ENCODE peak calls at places on chromosomes 16 and 17, in five cellular contexts. F is effector CD4-positive, alpha-beta T cell; P is COR-L47; J is NCI-H226; M is T follicular helper cell. O is an unnamed sample.

GRCh38 chr16:11903906-11904305 is 11.8 kb downstream of the GSPT1 start:
- DNase-seq in F (no peak), P (no peak), J (no peak), M (no peak), O (no peak)

GRCh38 chr17:35896011-35896587 is 15.9 kb upstream of the CCL5 start:
- DNase-seq in F (no peak), P (no peak), J (no peak), M (no peak), O (no peak)

GRCh38 chr17:13544292-13544691 is 57.4 kb downstream of the HS3ST3A1 start:
- DNase-seq in F (no peak), P (no peak), J (peak; percentile 96), M (no peak), O (peak; percentile 99)

GRCh38 chr17:80647746-80648145 is 103.1 kb downstream of the RPTOR start:
- DNase-seq in F (no peak), P (no peak), J (no peak), M (no peak), O (peak; percentile 86)

GRCh38 chr17:77206557-77206956 is 65.8 kb downstream of the SEC14L1 start:
- DNase-seq in F (no peak), P (no peak), J (no peak), M (no peak), O (peak; percentile 28)

GRCh38 chr17:49111934-49112333 is 20.6 kb upstream of the B4GALNT2 start:
- DNase-seq in F (no peak), P (no peak), J (no peak), M (no peak), O (no peak)

GRCh38 chr16:11407047-11407982 is 62.1 kb downstream of the RMI2 start:
- DNase-seq in F (peak; percentile 50), P (peak; percentile 57), J (peak; percentile 64), M (peak; percentile 45), O (peak; percentile 75)

GRCh38 chr17:71634376-71634775 is 486.4 kb upstream of the SOX9 start:
- DNase-seq in F (no peak), P (no peak), J (no peak), M (no peak), O (no peak)

GRCh38 chr16:72419638-72420037 is 247.7 kb upstream of the PMFBP1 start:
- DNase-seq in F (no peak), P (no peak), J (no peak), M (no peak), O (no peak)

GRCh38 chr16:86774931-86775330 is 196.6 kb downstream of the FOXL1 start:
- DNase-seq in F (no peak), P (no peak), J (no peak), M (no peak), O (no peak)

GRCh38 chr16:75081179-75081859 is 35.3 kb downstream of the LDHD start:
- DNase-seq in F (no peak), P (no peak), J (no peak), M (no peak), O (no peak)

GRCh38 chr17:78131172-78132085 is 858 bp downstream of the TMC8 start:
- DNase-seq in F (peak; percentile 45), P (no peak), J (no peak), M (no peak), O (no peak)

GRCh38 chr17:73799781-73800627 is 155.8 kb upstream of the SDK2 start:
- DNase-seq in F (no peak), P (no peak), J (no peak), M (no peak), O (no peak)

GRCh38 chr16:31148281-31148728 is 1.6 kb downstream of the PRSS36 start:
- DNase-seq in F (no peak), P (no peak), J (no peak), M (no peak), O (no peak)

GRCh38 chr17:48567646-48568354 is 10.3 kb downstream of the HOXB4 start:
- DNase-seq in F (no peak), P (no peak), J (no peak), M (no peak), O (no peak)

GRCh38 chr16:81212830-81213465 is 25.5 kb upstream of the BCO1 start:
- DNase-seq in F (no peak), P (no peak), J (no peak), M (no peak), O (no peak)

GRCh38 chr16:85759631-85760419 is 8.9 kb upstream of the C16orf74 start:
- DNase-seq in F (no peak), P (peak; percentile 32), J (no peak), M (no peak), O (no peak)

GRCh38 chr16:49179714-49180330 is 101.8 kb downstream of the CBLN1 start:
- DNase-seq in F (no peak), P (no peak), J (no peak), M (no peak), O (peak; percentile 20)

GRCh38 chr16:89357055-89357454 is 133.3 kb downstream of the ANKRD11 start:
- DNase-seq in F (no peak), P (no peak), J (no peak), M (no peak), O (peak; percentile 17)

GRCh38 chr16:52456368-52456767 is 90.6 kb downstream of the TOX3 start:
- DNase-seq in F (no peak), P (no peak), J (no peak), M (no peak), O (peak; percentile 78)

GRCh38 chr17:8867361-8867981 is at the start of gene PIK3R6:
- DNase-seq in F (no peak), P (no peak), J (no peak), M (no peak), O (no peak)

GRCh38 chr17:61361084-61361483 is 38.6 kb upstream of the TBX2 start:
- DNase-seq in F (no peak), P (no peak), J (peak; percentile 70), M (no peak), O (peak; percentile 8)

GRCh38 chr16:75566889-75567255 is 693 bp downstream of the GABARAPL2 start:
- DNase-seq in F (peak; percentile 15), P (no peak), J (no peak), M (peak; percentile 14), O (peak; percentile 2)

GRCh38 chr16:49128740-49129139 is 152.9 kb downstream of the CBLN1 start:
- DNase-seq in F (no peak), P (no peak), J (no peak), M (no peak), O (no peak)

GRCh38 chr17:29251969-29252866 is 5.6 kb downstream of the CRYBA1 start:
- DNase-seq in F (no peak), P (no peak), J (peak; percentile 27), M (no peak), O (peak; percentile 24)

GRCh38 chr16:55372792-55373488 is 48.9 kb downstream of the IRX6 start:
- DNase-seq in F (no peak), P (no peak), J (no peak), M (no peak), O (no peak)

GRCh38 chr16:49021136-49021535 is 260.5 kb downstream of the CBLN1 start:
- DNase-seq in F (no peak), P (peak; percentile 51), J (no peak), M (no peak), O (peak; percentile 68)

O was measured in HT1080.